ENCODE peak calls at places on chromosomes 7 and 10, in six cellular contexts. J, Y, U, F, E and K are unnamed samples.

GRCh38 chr7:1662767-1663166 is 7.3 kb upstream of the ELFN1 start:
- DNase-seq in J (no peak), Y (peak; percentile 10), U (no peak), F (no peak), E (no peak), K (no peak)

GRCh38 chr7:131076032-131076431 is 251.6 kb upstream of the MKLN1 start:
- DNase-seq in J (no peak), Y (no peak), U (peak; percentile 77), F (peak; percentile 59), E (no peak), K (no peak)

GRCh38 chr7:68417002-68417401 is 1181.3 kb upstream of the AUTS2 start:
- DNase-seq in J (no peak), Y (no peak), U (no peak), F (no peak), E (no peak), K (no peak)

GRCh38 chr10:71045188-71045841 is 156.9 kb upstream of the PCBD1 start:
- DNase-seq in J (no peak), Y (no peak), U (no peak), F (no peak), E (no peak), K (no peak)

GRCh38 chr7:68807681-68808080 is 790.6 kb upstream of the AUTS2 start:
- DNase-seq in J (no peak), Y (no peak), U (peak; percentile 30), F (no peak), E (no peak), K (no peak)

GRCh38 chr10:79021948-79022499 is 46.7 kb upstream of the ZMIZ1 start:
- DNase-seq in J (no peak), Y (no peak), U (no peak), F (no peak), E (no peak), K (no peak)

GRCh38 chr10:28738200-28738599 is 60.9 kb downstream of the BAMBI start:
- DNase-seq in J (peak; percentile 3), Y (peak; percentile 36), U (no peak), F (no peak), E (no peak), K (no peak)

GRCh38 chr10:114487815-114488536 is 83.7 kb upstream of the AFAP1L2 start:
- DNase-seq in J (no peak), Y (no peak), U (no peak), F (peak; percentile 72), E (no peak), K (no peak)

GRCh38 chr10:74114041-74114448 is 36.6 kb downstream of the AP3M1 start:
- DNase-seq in J (no peak), Y (no peak), U (no peak), F (no peak), E (no peak), K (no peak)

GRCh38 chr7:1449501-1449900 is 9.8 kb downstream of the MICALL2 start:
- DNase-seq in J (no peak), Y (no peak), U (no peak), F (no peak), E (no peak), K (no peak)

GRCh38 chr7:108268200-108268820 is 138.1 kb upstream of the LAMB4 start:
- DNase-seq in J (no peak), Y (no peak), U (no peak), F (no peak), E (no peak), K (no peak)

GRCh38 chr7:151248191-151249033 is at the start of gene SMARCD3:
- DNase-seq in J (peak; percentile 61), Y (peak; percentile 70), U (peak; percentile 65), F (peak; percentile 62), E (peak; percentile 83), K (no peak)

GRCh38 chr10:33817647-33818046 is 483.2 kb upstream of the NRP1 start:
- DNase-seq in J (no peak), Y (no peak), U (no peak), F (no peak), E (no peak), K (no peak)

GRCh38 chr7:151087247-151088018 is 1.2 kb downstream of the AGAP3 start:
- DNase-seq in J (no peak), Y (no peak), U (peak; percentile 62), F (peak; percentile 44), E (peak; percentile 72), K (peak; percentile 70)

GRCh38 chr10:27100800-27101347 is 580 bp upstream of the ANKRD26 start:
- DNase-seq in J (no peak), Y (no peak), U (no peak), F (no peak), E (no peak), K (no peak)

GRCh38 chr10:131167036-131167860 is 144.3 kb downstream of the TCERG1L start:
- DNase-seq in J (no peak), Y (no peak), U (no peak), F (no peak), E (no peak), K (no peak)

GRCh38 chr7:144738708-144739314 is 97.0 kb downstream of the TPK1 start:
- DNase-seq in J (peak; percentile 60), Y (no peak), U (peak; percentile 59), F (peak; percentile 31), E (no peak), K (peak; percentile 13)
- TF ChIP-seq CTCF in J (peak; percentile 94), Y (peak; percentile 39), U (peak; percentile 83), F (peak; percentile 78), E (peak; percentile 83), K (peak; percentile 60)

GRCh38 chr7:49789736-49790135 is 16.3 kb downstream of the VWC2 start:
- DNase-seq in J (peak; percentile 39), Y (no peak), U (no peak), F (no peak), E (no peak), K (no peak)

GRCh38 chr7:49788455-49789059 is 15.1 kb downstream of the VWC2 start:
- DNase-seq in J (no peak), Y (no peak), U (no peak), F (no peak), E (no peak), K (no peak)

GRCh38 chr7:49787980-49788379 is 14.5 kb downstream of the VWC2 start:
- DNase-seq in J (no peak), Y (no peak), U (no peak), F (no peak), E (peak; percentile 35), K (no peak)

GRCh38 chr7:49790209-49790608 is 16.8 kb downstream of the VWC2 start:
- DNase-seq in J (peak; percentile 58), Y (no peak), U (no peak), F (no peak), E (no peak), K (no peak)

DNA sequence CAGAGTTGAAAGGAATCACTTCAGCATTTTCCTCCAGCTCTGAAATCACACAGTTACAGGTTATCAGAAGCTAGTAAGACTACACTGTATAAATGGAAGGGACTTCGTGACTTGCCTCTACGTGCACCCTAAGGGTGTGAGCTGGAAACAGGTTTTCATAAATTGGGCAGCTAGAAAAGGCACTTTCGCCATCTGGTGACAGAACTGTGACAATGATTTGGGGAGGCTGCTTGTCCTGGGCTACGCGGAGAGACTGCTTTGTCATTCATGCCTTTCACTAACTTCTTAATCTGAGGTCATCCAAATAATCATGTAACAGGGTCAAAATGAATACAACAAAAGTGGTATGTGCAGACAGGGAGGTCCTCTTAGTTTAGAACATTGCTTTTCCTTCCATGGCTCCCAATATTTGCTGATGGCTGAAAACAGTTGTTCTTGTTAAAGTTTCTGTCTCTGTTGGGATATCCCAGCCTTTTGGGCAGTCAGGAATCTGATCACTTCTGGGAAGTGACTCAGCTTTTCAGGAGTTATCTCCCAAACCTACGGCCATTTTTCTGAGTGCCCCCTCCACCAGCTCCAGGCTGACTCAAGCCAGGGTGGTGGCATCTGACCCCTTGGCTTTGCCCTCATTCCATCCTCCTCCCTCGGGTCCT is 17.8 kb downstream of the VWC2 start:
- DNase-seq in J (peak; percentile 91), Y (peak; percentile 48), U (no peak), F (no peak), E (no peak), K (peak; percentile 69)
- TF ChIP-seq CTCF in J (peak; percentile 96), Y (no peak), U (no peak), F (no peak), E (peak; percentile 69), K (peak; percentile 59)

GRCh38 chr7:32163141-32163806 is 93.1 kb upstream of the PDE1C start:
- DNase-seq in J (no peak), Y (no peak), U (peak; percentile 99), F (peak; percentile 96), E (peak; percentile 65), K (no peak)

GRCh38 chr7:32163911-32164310 is 93.7 kb upstream of the PDE1C start:
- DNase-seq in J (no peak), Y (no peak), U (peak; percentile 82), F (peak; percentile 68), E (no peak), K (no peak)

GRCh38 chr7:32161708-32162107 is 91.5 kb upstream of the PDE1C start:
- DNase-seq in J (no peak), Y (no peak), U (peak; percentile 78), F (peak; percentile 74), E (no peak), K (no peak)

GRCh38 chr7:32167256-32167655 is 97.0 kb upstream of the PDE1C start:
- DNase-seq in J (no peak), Y (no peak), U (no peak), F (no peak), E (no peak), K (no peak)

DNA sequence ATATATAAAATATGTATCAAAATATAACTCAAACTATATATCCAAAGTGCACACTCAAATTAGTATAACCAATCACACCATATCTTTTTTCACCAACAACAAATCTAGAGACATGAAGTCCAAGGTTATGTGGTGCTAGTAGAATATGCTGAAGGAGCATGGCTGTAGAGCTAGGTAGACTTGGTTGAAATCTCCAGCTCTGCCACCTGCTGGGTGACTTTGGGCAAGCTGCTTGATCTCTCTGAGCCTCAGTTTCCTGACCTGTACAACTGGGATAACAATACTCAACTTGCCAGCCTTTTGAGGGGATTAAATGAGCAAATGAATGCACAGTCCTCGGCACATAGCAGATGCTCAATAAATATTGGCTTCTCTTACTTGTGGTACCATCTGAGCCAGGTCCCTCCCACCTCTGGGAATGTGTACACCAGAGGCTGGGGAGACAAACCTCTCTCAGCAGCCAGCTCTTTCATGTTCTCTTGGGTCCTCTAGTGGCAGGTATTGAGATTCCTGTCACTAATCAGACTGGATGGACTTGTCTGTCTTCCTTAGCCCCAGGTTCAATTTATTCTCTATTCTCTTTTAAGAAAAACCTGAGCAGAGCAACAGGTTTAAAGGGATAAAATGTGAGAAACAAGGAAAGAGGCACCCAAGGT is 94.3 kb upstream of the PDE1C start:
- DNase-seq in J (no peak), Y (peak; percentile 28), U (peak; percentile 80), F (peak; percentile 85), E (no peak), K (no peak)
- TF ChIP-seq CTCF in J (peak; percentile 20), Y (peak; percentile 50), U (peak; percentile 59), F (peak; percentile 57), E (peak; percentile 67), K (peak; percentile 6)

GRCh38 chr10:47356708-47357107 is 8.5 kb downstream of the RBP3 start:
- DNase-seq in J (no peak), Y (no peak), U (no peak), F (no peak), E (no peak), K (no peak)

GRCh38 chr10:47353351-47353750 is 5.2 kb downstream of the RBP3 start:
- DNase-seq in J (no peak), Y (no peak), U (no peak), F (no peak), E (no peak), K (no peak)

GRCh38 chr10:47351899-47352815 is 4.0 kb downstream of the RBP3 start:
- DNase-seq in J (no peak), Y (no peak), U (no peak), F (no peak), E (no peak), K (no peak)

GRCh38 chr10:47354900-47355299 is 6.7 kb downstream of the RBP3 start:
- DNase-seq in J (no peak), Y (no peak), U (no peak), F (no peak), E (no peak), K (no peak)

GRCh38 chr10:47354162-47354561 is 6.0 kb downstream of the RBP3 start:
- DNase-seq in J (no peak), Y (no peak), U (peak; percentile 42), F (peak; percentile 11), E (no peak), K (no peak)
- TF ChIP-seq CTCF in J (no peak), Y (no peak), U (peak; percentile 43), F (peak; percentile 39), E (peak; percentile 16), K (no peak)